ENCODE peak calls at places on chromosomes 6 and 20, in six cellular contexts. R, M, D, K, F and N are unnamed samples.

GRCh38 chr6:43575105-43575771 is 600 bp downstream of the XPO5 start:
- DNase-seq in R (peak; percentile 70), M (peak; percentile 15), D (no peak), K (no peak), F (peak; percentile 59), N (no peak)

GRCh38 chr6:163398796-163399195 is 15.7 kb upstream of the QKI start:
- DNase-seq in R (peak; percentile 73), M (no peak), D (no peak), K (no peak), F (no peak), N (no peak)

GRCh38 chr6:119536666-119537065 is 187.1 kb upstream of the MAN1A1 start:
- DNase-seq in R (no peak), M (no peak), D (no peak), K (no peak), F (no peak), N (no peak)

GRCh38 chr6:128899651-128900050 is 16.7 kb downstream of the LAMA2 start:
- DNase-seq in R (no peak), M (no peak), D (no peak), K (no peak), F (no peak), N (no peak)

GRCh38 chr20:38387953-38388352 is 41.7 kb downstream of the LBP start:
- DNase-seq in R (no peak), M (no peak), D (no peak), K (no peak), F (no peak), N (no peak)

GRCh38 chr6:30819287-30819917 is 64.9 kb upstream of the DDR1 start:
- DNase-seq in R (no peak), M (no peak), D (no peak), K (no peak), F (no peak), N (no peak)

GRCh38 chr6:27839303-27840081 is 72.7 kb downstream of the OR2B2 start:
- DNase-seq in R (peak; percentile 81), M (no peak), D (no peak), K (peak; percentile 23), F (no peak), N (no peak)

GRCh38 chr6:30619561-30619960 is 1.9 kb downstream of the MRPS18B start:
- DNase-seq in R (no peak), M (no peak), D (no peak), K (no peak), F (no peak), N (no peak)

GRCh38 chr6:126300735-126301134 is 39.2 kb upstream of the CENPW start:
- DNase-seq in R (no peak), M (no peak), D (no peak), K (no peak), F (no peak), N (no peak)

GRCh38 chr6:16332175-16332542 is 93.8 kb downstream of the GMPR start:
- DNase-seq in R (peak; percentile 88), M (peak; percentile 72), D (peak; percentile 34), K (peak; percentile 79), F (peak; percentile 84), N (no peak)

GRCh38 chr20:2680046-2680445 is 12.5 kb upstream of the EBF4 start:
- DNase-seq in R (no peak), M (no peak), D (no peak), K (no peak), F (no peak), N (no peak)

GRCh38 chr6:52233975-52234823 is 10.1 kb downstream of the IL17F start:
- DNase-seq in R (no peak), M (no peak), D (peak; percentile 17), K (no peak), F (no peak), N (peak; percentile 17)

GRCh38 chr6:32369678-32370077 is 2.0 kb downstream of the TSBP1 start:
- DNase-seq in R (no peak), M (no peak), D (no peak), K (no peak), F (no peak), N (peak; percentile 65)

GRCh38 chr20:45157977-45158376 is 16.7 kb upstream of the PI3 start:
- DNase-seq in R (no peak), M (no peak), D (no peak), K (no peak), F (no peak), N (peak; percentile 10)

GRCh38 chr6:154805288-154805911 is 72.2 kb downstream of the SCAF8 start:
- DNase-seq in R (no peak), M (no peak), D (peak; percentile 35), K (peak; percentile 43), F (no peak), N (no peak)

GRCh38 chr20:24693466-24694156 is 224.2 kb downstream of the SYNDIG1 start:
- DNase-seq in R (peak; percentile 61), M (no peak), D (no peak), K (no peak), F (peak; percentile 12), N (no peak)

GRCh38 chr6:138036955-138037592 is 70.1 kb downstream of the PERP start:
- DNase-seq in R (no peak), M (no peak), D (no peak), K (no peak), F (no peak), N (no peak)

GRCh38 chr20:61887694-61888093 is 178.0 kb downstream of the TAF4 start:
- DNase-seq in R (no peak), M (no peak), D (no peak), K (no peak), F (no peak), N (no peak)

GRCh38 chr20:18705490-18705889 is 108.1 kb upstream of the SCP2D1 start:
- DNase-seq in R (no peak), M (no peak), D (no peak), K (no peak), F (no peak), N (peak; percentile 86)

GRCh38 chr6:158219229-158219628 is 51.1 kb downstream of the GTF2H5 start:
- DNase-seq in R (no peak), M (no peak), D (no peak), K (no peak), F (no peak), N (peak; percentile 76)

GRCh38 chr20:62651285-62652021 is 9.2 kb downstream of the SLCO4A1 start:
- DNase-seq in R (peak; percentile 81), M (peak; percentile 63), D (no peak), K (peak; percentile 86), F (no peak), N (no peak)

GRCh38 chr6:2839982-2840793 is 1.5 kb downstream of the SERPINB1 start:
- DNase-seq in R (no peak), M (no peak), D (no peak), K (no peak), F (no peak), N (no peak)

GRCh38 chr6:128275681-128276080 is 244.7 kb downstream of the PTPRK start:
- DNase-seq in R (no peak), M (no peak), D (no peak), K (no peak), F (no peak), N (no peak)

GRCh38 chr20:37846573-37846972 is 56.4 kb upstream of the VSTM2L start:
- DNase-seq in R (peak; percentile 34), M (no peak), D (peak; percentile 78), K (no peak), F (no peak), N (no peak)

GRCh38 chr20:39602649-39603048 is 640.5 kb downstream of the DHX35 start:
- DNase-seq in R (no peak), M (no peak), D (no peak), K (no peak), F (no peak), N (no peak)

GRCh38 chr6:102813489-102814275 is 1420.2 kb downstream of the GRIK2 start:
- DNase-seq in R (no peak), M (no peak), D (no peak), K (no peak), F (no peak), N (no peak)

GRCh38 chr6:3117912-3118352 is 579 bp upstream of the BPHL start:
- DNase-seq in R (no peak), M (no peak), D (no peak), K (no peak), F (no peak), N (no peak)

GRCh38 chr6:108654465-108655106 is 93.9 kb downstream of the FOXO3 start:
- DNase-seq in R (no peak), M (no peak), D (no peak), K (no peak), F (no peak), N (no peak)

GRCh38 chr20:3446779-3447178 is 24.0 kb upstream of the ATRN start:
- DNase-seq in R (no peak), M (no peak), D (no peak), K (no peak), F (no peak), N (no peak)

GRCh38 chr20:63620991-63621390 is 5.9 kb downstream of the GMEB2 start:
- DNase-seq in R (no peak), M (no peak), D (no peak), K (no peak), F (no peak), N (no peak)

GRCh38 chr6:166947251-166947650 is 9.1 kb downstream of the RNASET2 start:
- DNase-seq in R (no peak), M (no peak), D (no peak), K (no peak), F (no peak), N (no peak)

GRCh38 chr20:60137657-60138245 is 179.5 kb downstream of the CDH26 start:
- DNase-seq in R (no peak), M (no peak), D (no peak), K (peak; percentile 13), F (no peak), N (no peak)

GRCh38 chr6:46010771-46011170 is 4.9 kb downstream of the CLIC5 start:
- DNase-seq in R (no peak), M (no peak), D (no peak), K (no peak), F (no peak), N (no peak)

GRCh38 chr20:50885068-50885467 is 46.2 kb downstream of the ADNP start:
- DNase-seq in R (no peak), M (no peak), D (no peak), K (no peak), F (no peak), N (no peak)

GRCh38 chr6:111474106-111474505 is 8.9 kb downstream of the REV3L start:
- DNase-seq in R (no peak), M (no peak), D (no peak), K (no peak), F (no peak), N (no peak)

GRCh38 chr6:35596448-35597442 is 84.0 kb upstream of the TULP1 start:
- DNase-seq in R (no peak), M (no peak), D (no peak), K (no peak), F (no peak), N (peak; percentile 60)